ENCODE peak calls at places on chromosomes 11 and 22, in six cellular contexts. V, U, Y, I, X and S are unnamed samples.

GRCh38 chr11:79670846-79671245 is 230.0 kb upstream of the TENM4 start:
- DNase-seq in V (no peak), U (no peak), Y (no peak), I (no peak), X (no peak), S (no peak)

GRCh38 chr11:72358461-72359405 is 75.6 kb downstream of the CLPB start:
- DNase-seq in V (no peak), U (no peak), Y (no peak), I (peak; percentile 74), X (no peak), S (no peak)

GRCh38 chr22:47395481-47395880 is 633.0 kb downstream of the TBC1D22A start:
- DNase-seq in V (no peak), U (no peak), Y (no peak), I (no peak), X (no peak), S (peak; percentile 25)

GRCh38 chr11:7538466-7539454 is 25.0 kb downstream of the PPFIBP2 start:
- DNase-seq in V (no peak), U (no peak), Y (no peak), I (no peak), X (no peak), S (no peak)

GRCh38 chr11:76918941-76919386 is 58.2 kb downstream of the ACER3 start:
- DNase-seq in V (peak; percentile 44), U (peak; percentile 73), Y (no peak), I (peak; percentile 45), X (peak; percentile 21), S (peak; percentile 21)

GRCh38 chr22:27050771-27051170 is 393.4 kb downstream of the MIAT start:
- DNase-seq in V (no peak), U (no peak), Y (no peak), I (no peak), X (no peak), S (no peak)

GRCh38 chr11:107722671-107723070 is 10.8 kb upstream of the SLN start:
- DNase-seq in V (no peak), U (no peak), Y (no peak), I (no peak), X (no peak), S (no peak)

GRCh38 chr22:42720263-42721044 is at the start of gene A4GALT:
- DNase-seq in V (no peak), U (no peak), Y (peak; percentile 71), I (peak; percentile 63), X (peak; percentile 68), S (no peak)

GRCh38 chr11:81470446-81470845 is 1263.2 kb downstream of the FAM181B start:
- DNase-seq in V (no peak), U (no peak), Y (no peak), I (no peak), X (no peak), S (no peak)

GRCh38 chr22:17342361-17342760 is 26.9 kb upstream of the CECR2 start:
- DNase-seq in V (no peak), U (no peak), Y (no peak), I (no peak), X (no peak), S (no peak)

GRCh38 chr11:224424-224823 is 11.7 kb downstream of the SIRT3 start:
- DNase-seq in V (no peak), U (no peak), Y (no peak), I (no peak), X (no peak), S (no peak)

GRCh38 chr11:109998921-109999320 is 94.3 kb upstream of the ZC3H12C start:
- DNase-seq in V (no peak), U (no peak), Y (no peak), I (no peak), X (no peak), S (no peak)

GRCh38 chr11:89125298-89125697 is 52.4 kb upstream of the TYR start:
- DNase-seq in V (no peak), U (no peak), Y (no peak), I (no peak), X (no peak), S (no peak)

GRCh38 chr11:93543292-93543977 is at the start of gene SMCO4:
- DNase-seq in V (peak; percentile 58), U (peak; percentile 76), Y (peak; percentile 91), I (peak; percentile 93), X (peak; percentile 85), S (peak; percentile 70)

GRCh38 chr11:67256477-67256876 is 9.8 kb upstream of the GRK2 start:
- DNase-seq in V (no peak), U (no peak), Y (no peak), I (no peak), X (no peak), S (no peak)

GRCh38 chr11:34546511-34547206 is 33.1 kb upstream of the ELF5 start:
- DNase-seq in V (no peak), U (no peak), Y (no peak), I (no peak), X (no peak), S (no peak)

GRCh38 chr11:61315260-61315659 is 17.6 kb downstream of the DDB1 start:
- DNase-seq in V (no peak), U (no peak), Y (no peak), I (no peak), X (no peak), S (no peak)

GRCh38 chr11:125569913-125570621 is 790 bp downstream of the EI24 start:
- DNase-seq in V (no peak), U (peak; percentile 13), Y (no peak), I (peak; percentile 10), X (no peak), S (no peak)

GRCh38 chr22:37731804-37732471 is 35.1 kb downstream of the TRIOBP start:
- DNase-seq in V (no peak), U (no peak), Y (no peak), I (no peak), X (peak; percentile 28), S (peak; percentile 84)

GRCh38 chr22:37732699-37733607 is 36.1 kb downstream of the TRIOBP start:
- DNase-seq in V (no peak), U (no peak), Y (no peak), I (no peak), X (no peak), S (no peak)

GRCh38 chr22:37735054-37735453 is 38.2 kb downstream of the TRIOBP start:
- DNase-seq in V (no peak), U (no peak), Y (peak; percentile 73), I (peak; percentile 91), X (peak; percentile 71), S (peak; percentile 72)

GRCh38 chr22:37733625-37734401 is 37.0 kb downstream of the TRIOBP start:
- DNase-seq in V (no peak), U (no peak), Y (no peak), I (no peak), X (no peak), S (no peak)

GRCh38 chr22:37734402-37734700 is 37.5 kb downstream of the TRIOBP start:
- DNase-seq in V (no peak), U (no peak), Y (no peak), I (no peak), X (no peak), S (no peak)
- H3K27ac ChIP-seq in V (no peak overlapping the region), U (no peak overlapping the region), Y (no peak overlapping the region), I (no peak overlapping the region), X (no peak overlapping the region), S (no peak overlapping the region)

DNA sequence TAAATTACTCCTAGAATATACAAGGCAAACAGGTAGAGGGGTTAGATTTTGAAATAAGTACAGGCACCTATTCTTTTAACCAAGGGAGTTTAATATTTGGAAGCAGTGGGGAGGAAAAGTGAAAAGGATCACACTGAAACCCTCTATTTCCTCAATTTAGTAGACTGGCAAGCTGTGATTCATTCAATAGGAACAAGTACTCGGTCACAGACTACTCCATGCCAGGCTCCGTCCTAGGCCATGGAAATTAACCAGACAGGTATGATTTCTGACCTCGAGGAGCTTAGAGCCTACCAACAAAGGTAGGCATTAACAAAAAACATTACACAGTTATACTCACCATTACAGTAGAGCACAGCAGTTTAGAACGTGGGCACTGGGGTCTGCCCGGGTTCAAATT is 40.9 kb downstream of the SIK3 start:
- DNase-seq in V (no peak), U (no peak), Y (no peak), I (no peak), X (no peak), S (no peak)
- TF ChIP-seq MAX in V (no peak), U (no peak), Y (no peak), I (no peak), X (no peak), S (no peak)

DNA sequence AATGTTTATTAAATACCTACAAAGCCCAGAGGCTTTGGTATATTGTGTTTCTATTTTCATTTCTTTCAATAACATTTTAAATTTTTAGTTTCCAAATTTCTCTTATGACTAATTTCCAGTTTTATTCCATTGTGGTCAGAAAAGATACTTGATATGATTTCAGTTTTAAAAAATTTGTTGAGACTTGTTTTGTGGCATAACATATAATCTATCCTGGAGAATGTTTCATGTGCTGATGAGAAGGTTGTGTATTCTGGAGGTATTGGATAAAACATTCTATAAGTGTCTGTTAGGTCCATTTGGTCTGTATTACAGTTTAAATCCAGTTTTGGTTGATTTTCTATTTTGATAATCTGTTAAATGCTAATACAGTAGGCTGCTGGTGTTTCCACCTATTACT is 9.8 kb upstream of the RAG1 start:
- DNase-seq in V (no peak), U (no peak), Y (no peak), I (no peak), X (no peak), S (no peak)
- H3K4me2 ChIP-seq in V (no peak overlapping the region), U (no peak overlapping the region), Y (no peak overlapping the region), I (no peak overlapping the region), X (peak overlapping the region; percentile 66), S (no peak overlapping the region)

GRCh38 chr11:112583246-112583893 is 322.7 kb upstream of the PLET1 start:
- DNase-seq in V (no peak), U (no peak), Y (no peak), I (no peak), X (no peak), S (no peak)

GRCh38 chr11:112584674-112585073 is 324.0 kb upstream of the PLET1 start:
- DNase-seq in V (no peak), U (no peak), Y (peak; percentile 67), I (no peak), X (no peak), S (no peak)

GRCh38 chr11:112580864-112581263 is 320.2 kb upstream of the PLET1 start:
- DNase-seq in V (no peak), U (no peak), Y (no peak), I (no peak), X (no peak), S (no peak)

GRCh38 chr11:112581747-112582146 is 321.1 kb upstream of the PLET1 start:
- DNase-seq in V (no peak), U (no peak), Y (no peak), I (no peak), X (no peak), S (no peak)

GRCh38 chr11:112582366-112582765 is 321.7 kb upstream of the PLET1 start:
- DNase-seq in V (no peak), U (no peak), Y (no peak), I (no peak), X (no peak), S (no peak)
- H3K27ac ChIP-seq in V (no peak overlapping the region), U (no peak overlapping the region), Y (no peak overlapping the region), I (no peak overlapping the region), X (no peak overlapping the region), S (no peak overlapping the region)

DNA sequence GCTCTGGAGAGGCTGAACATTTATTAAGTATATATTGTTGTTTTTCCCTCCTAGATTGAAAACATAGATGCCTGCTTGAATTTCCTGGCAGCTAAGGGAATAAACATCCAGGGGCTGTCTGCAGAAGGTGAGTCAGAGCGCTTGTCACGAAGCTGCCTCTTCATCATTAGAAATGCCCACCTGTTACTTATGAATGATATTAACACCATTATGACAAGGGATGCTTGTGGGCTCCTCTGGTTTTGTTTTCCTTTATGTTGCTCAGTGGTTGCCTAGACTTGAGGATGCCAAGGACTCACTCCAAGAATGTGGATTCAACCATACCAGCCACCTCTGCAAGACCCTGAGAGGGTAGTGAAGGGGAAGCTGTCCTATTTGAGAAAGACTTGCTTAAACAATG is 156.2 kb downstream of the NAV2 start:
- DNase-seq in V (no peak), U (no peak), Y (no peak), I (no peak), X (no peak), S (no peak)
- TF ChIP-seq MAX in V (no peak), U (no peak), Y (no peak), I (no peak), X (no peak), S (no peak)